ENCODE peak calls at places on chromosome X, in ten cellular contexts. G is HCT116, I is fibroblast of lung, W is K562, E is GM12878, Y is mammary epithelial cell, S is neural progenitor cell, N is MM.1S, P is SK-N-SH, T is PC-3. M is an unnamed sample.

GRCh38 chrX:10177620-10178019 is 20.8 kb downstream of the CLCN4 start:
- DNase-seq in I (peak; percentile 30), G (no peak), S (no peak), T (no peak), W (no peak), E (no peak), P (no peak), Y (no peak), N (no peak), M (no peak)

GRCh38 chrX:2627272-2627867 is 63.7 kb upstream of the CD99 start:
- DNase-seq in S (peak; percentile 71), T (peak; percentile 55), I (peak; percentile 25), N (peak; percentile 48), Y (peak; percentile 16), G (peak; percentile 44), P (peak; percentile 19), W (peak; percentile 15), E (no peak), M (peak; percentile 77)

GRCh38 chrX:19864736-19865135 is 22.7 kb downstream of the SH3KBP1 start:
- DNase-seq in Y (no peak), G (no peak), S (no peak), T (no peak), N (no peak), E (no peak), I (no peak), P (no peak), W (no peak), M (peak; percentile 86)

GRCh38 chrX:140439455-140439854 is 65.4 kb downstream of the SOX3 start:
- DNase-seq in T (peak; percentile 32), E (no peak), S (peak; percentile 92), Y (no peak), G (no peak), I (peak; percentile 35), W (no peak), N (no peak), P (peak; percentile 5), M (no peak)

GRCh38 chrX:23832750-23833149 is 49.8 kb downstream of the SAT1 start:
- DNase-seq in S (no peak), P (no peak), I (no peak), W (no peak), T (no peak), E (no peak), N (no peak), Y (no peak), G (no peak), M (no peak)

GRCh38 chrX:68868316-68868715 is 39.5 kb downstream of the EFNB1 start:
- DNase-seq in E (no peak), W (no peak), I (peak; percentile 56), Y (no peak), P (no peak), G (no peak), T (no peak), S (no peak), N (no peak), M (no peak)

GRCh38 chrX:7586126-7586525 is 256.8 kb upstream of the VCX start:
- DNase-seq in I (peak; percentile 8), W (no peak), P (peak; percentile 20), N (peak; percentile 18), Y (peak; percentile 16), E (no peak), G (no peak), T (peak; percentile 53), S (peak; percentile 38), M (peak; percentile 77)

GRCh38 chrX:8919801-8920200 is 114.1 kb downstream of the FAM9B start:
- DNase-seq in I (no peak), Y (no peak), N (no peak), W (no peak), G (no peak), P (no peak), S (no peak), E (no peak), T (no peak), M (no peak)

GRCh38 chrX:24494544-24495113 is 29.5 kb downstream of the PDK3 start:
- DNase-seq in W (no peak), N (no peak), G (no peak), P (no peak), I (peak; percentile 87), E (no peak), S (peak; percentile 34), Y (peak; percentile 81), T (peak; percentile 91), M (no peak)

GRCh38 chrX:134476284-134476683 is 16.3 kb downstream of the HPRT1 start:
- DNase-seq in W (no peak), N (no peak), E (no peak), G (no peak), P (no peak), I (no peak), S (no peak), Y (no peak), T (no peak), M (no peak)

GRCh38 chrX:25112156-25112555 is 96.4 kb upstream of the ARX start:
- DNase-seq in P (no peak), S (no peak), E (no peak), Y (no peak), I (no peak), G (no peak), T (no peak), N (no peak), W (no peak), M (no peak)

GRCh38 chrX:81195712-81196111 is 6.0 kb downstream of the HMGN5 start:
- DNase-seq in Y (peak; percentile 33), T (peak; percentile 75), N (peak; percentile 72), I (peak; percentile 23), G (peak; percentile 33), W (peak; percentile 25), E (no peak), S (peak; percentile 60), P (peak; percentile 38), M (peak; percentile 86)

GRCh38 chrX:17597836-17598434 is 139.4 kb upstream of the SCML1 start:
- DNase-seq in T (no peak), S (no peak), N (no peak), W (no peak), P (peak; percentile 17), E (no peak), I (peak; percentile 58), G (no peak), Y (no peak), M (no peak)

GRCh38 chrX:41409006-41409405 is 38.1 kb upstream of the NYX start:
- DNase-seq in S (no peak), G (no peak), N (no peak), W (no peak), Y (no peak), T (no peak), P (no peak), E (no peak), I (peak; percentile 64), M (no peak)

GRCh38 chrX:10485331-10485730 is 135.1 kb downstream of the MID1 start:
- DNase-seq in G (no peak), S (no peak), P (no peak), T (no peak), W (no peak), N (no peak), I (peak; percentile 48), E (no peak), Y (no peak), M (no peak)

GRCh38 chrX:19611636-19612376 is 96.5 kb upstream of the MAP3K15 start:
- DNase-seq in S (no peak), T (no peak), G (no peak), Y (no peak), N (no peak), E (no peak), W (no peak), P (no peak), I (no peak), M (no peak)

GRCh38 chrX:155056877-155057792 is 13.8 kb downstream of the CMC4 start:
- DNase-seq in W (peak; percentile 74), P (peak; percentile 69), T (peak; percentile 73), E (peak; percentile 24), N (peak; percentile 56), I (peak; percentile 63), Y (peak; percentile 53), G (peak; percentile 51), S (peak; percentile 74), M (peak; percentile 79)
- H3K4me3 ChIP-seq in W (no peak overlapping the region), P (no peak overlapping the region), T (no peak overlapping the region), E (peak overlapping the region; percentile 24), N (peak overlapping the region; percentile 41), I (no peak overlapping the region), Y (no peak overlapping the region), G (no peak overlapping the region), S (no peak overlapping the region), M (peak overlapping the region; percentile 21)

DNA sequence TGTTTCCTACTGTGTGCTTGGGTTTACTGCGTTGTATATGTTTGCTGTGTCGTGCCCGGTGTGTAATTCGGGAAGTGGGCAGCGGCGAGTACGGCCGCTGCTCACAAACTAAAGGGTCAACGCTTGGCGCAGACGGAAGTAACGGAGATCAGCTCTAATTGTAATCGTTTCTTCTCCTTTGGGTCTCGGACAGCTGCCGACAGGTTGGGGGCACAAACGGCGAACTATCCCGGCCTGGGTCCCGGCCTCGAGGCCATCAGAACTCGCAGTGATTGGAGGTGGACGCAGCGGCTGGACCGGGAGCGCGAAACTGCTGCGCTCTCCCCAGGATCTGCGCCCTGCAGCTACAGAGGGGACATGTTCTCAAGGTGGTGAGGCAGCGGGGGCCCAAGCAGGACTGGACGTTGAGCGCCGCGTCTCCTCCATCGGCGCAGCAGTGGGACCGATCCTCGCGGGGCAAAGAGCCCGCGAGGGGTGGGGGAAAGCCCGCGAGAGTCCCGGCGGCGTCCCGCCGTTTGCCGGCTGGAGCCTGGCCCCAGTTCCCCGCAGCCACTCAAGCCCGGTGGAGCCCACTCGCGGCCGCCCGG is 516 bp upstream of the ZIC3 start:
- DNase-seq in G (no peak), I (no peak), P (no peak), W (no peak), E (no peak), T (no peak), S (peak; percentile 24), N (no peak), Y (no peak), M (no peak)
- H3K9ac ChIP-seq in G (no peak overlapping the region), I (no peak overlapping the region), P (no peak overlapping the region), W (no peak overlapping the region), E (no peak overlapping the region), T (no peak overlapping the region), S (no peak overlapping the region), N (no peak overlapping the region), Y (no peak overlapping the region), M (no peak overlapping the region)

GRCh38 chrX:13254076-13254785 is 65.6 kb downstream of the ATXN3L start:
- DNase-seq in P (no peak), T (peak; percentile 15), E (peak; percentile 56), N (peak; percentile 53), I (peak; percentile 56), W (peak; percentile 79), G (no peak), Y (peak; percentile 74), S (peak; percentile 5), M (peak; percentile 71)
- H3K4me1 ChIP-seq in P (no peaks in the 10 kb centered on the region), T (no peaks in the 10 kb centered on the region), E (peaks cover 58% of the 10 kb centered on the region), N (peaks cover 50% of the 10 kb centered on the region), I (no peaks in the 10 kb centered on the region), W (peaks cover 24% of the 10 kb centered on the region), G (no peaks in the 10 kb centered on the region), Y (peaks cover 9% of the 10 kb centered on the region), S (no peaks in the 10 kb centered on the region), M (no peaks in the 10 kb centered on the region)

DNA sequence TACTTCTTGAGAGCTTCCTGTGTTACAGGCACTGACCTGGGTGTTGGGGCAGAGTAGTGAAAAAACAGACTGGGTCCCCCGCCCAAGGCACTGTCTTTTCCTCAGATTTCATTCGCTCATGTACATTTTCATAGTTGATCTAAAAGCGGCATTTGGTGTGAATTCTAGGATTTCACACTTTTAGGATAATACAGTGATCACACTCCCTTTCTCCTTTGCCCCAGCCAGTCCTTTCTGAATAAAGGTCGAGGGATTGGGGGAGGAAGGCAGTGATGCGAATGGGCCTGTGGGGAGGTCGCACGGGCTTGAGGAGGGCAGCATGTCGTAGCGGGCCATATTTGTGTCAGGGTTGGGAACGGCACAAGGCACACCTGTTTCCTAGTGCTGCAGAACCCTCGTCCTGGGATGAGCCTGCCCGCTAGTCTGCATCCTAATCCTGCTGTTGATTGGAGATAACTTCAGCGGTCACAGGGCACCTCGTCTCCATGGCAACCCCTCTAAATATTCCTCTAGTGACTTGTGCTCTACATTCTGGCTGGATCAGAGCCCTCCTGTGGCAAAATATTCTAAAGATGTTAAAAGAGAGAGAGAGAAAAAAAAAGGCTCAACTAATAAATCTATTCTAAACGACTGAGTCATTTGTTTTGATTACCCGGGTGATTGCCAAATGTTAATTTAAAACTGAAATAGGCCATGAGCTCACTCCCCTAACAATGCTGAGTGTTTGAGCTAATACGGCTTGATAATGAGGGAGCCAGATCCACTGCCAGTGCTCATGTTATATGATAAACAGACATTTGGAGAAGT is 21.8 kb downstream of the FHL1 start:
- DNase-seq in N (no peak), G (no peak), T (peak; percentile 39), W (no peak), Y (peak; percentile 18), I (peak; percentile 91), P (peak; percentile 69), E (no peak), S (peak; percentile 84), M (no peak)
- H3K4me3 ChIP-seq in N (no peak overlapping the region), G (no peak overlapping the region), T (no peak overlapping the region), W (no peak overlapping the region), Y (no peak overlapping the region), I (no peak overlapping the region), P (no peak overlapping the region), E (no peak overlapping the region), S (no peak overlapping the region), M (no peak overlapping the region)

M was measured in Karpas-422.